ENCODE peak calls at places on chromosomes 6 and 20, in nine cellular contexts. N is effector memory CD4-positive, alpha-beta T cell; Y is cardiac muscle cell; Q is hepatocyte; H is uterus; X is WERI-Rb-1; A is neuronal stem cell; T is aorta; I is fibroblast of lung. J is an unnamed sample.

GRCh38 chr6:39791850-39792500 is at the start of gene DAAM2:
- DNase-seq in N (no peak), Y (peak; percentile 70), Q (peak; percentile 78), H (peak; percentile 78), X (peak; percentile 45), A (peak; percentile 43), T (peak; percentile 73), I (peak; percentile 63), J (peak; percentile 48)

GRCh38 chr20:32513031-32513866 is 71.9 kb downstream of the NOL4L start:
- DNase-seq in N (no peak), Y (no peak), Q (no peak), H (no peak), X (no peak), A (no peak), T (no peak), I (no peak), J (peak; percentile 35)

GRCh38 chr20:8218861-8219260 is 86.8 kb downstream of the PLCB1 start:
- DNase-seq in N (no peak), Y (no peak), Q (no peak), H (no peak), X (no peak), A (no peak), T (no peak), I (peak; percentile 94), J (no peak)

GRCh38 chr6:52643158-52643557 is 27.8 kb upstream of the TMEM14A start:
- DNase-seq in N (no peak), Y (no peak), Q (no peak), H (no peak), X (peak; percentile 47), A (no peak), T (no peak), I (peak; percentile 19), J (no peak)

GRCh38 chr6:84546427-84546914 is 217.9 kb downstream of the TBX18 start:
- DNase-seq in N (no peak), Y (peak; percentile 27), Q (no peak), H (no peak), X (no peak), A (no peak), T (no peak), I (peak; percentile 64), J (no peak)

GRCh38 chr6:64258752-64259151 is 623.1 kb downstream of the PHF3 start:
- DNase-seq in N (no peak), Y (no peak), Q (peak; percentile 8), H (no peak), X (no peak), A (no peak), T (no peak), I (no peak), J (no peak)

GRCh38 chr6:40482532-40482931 is 104.6 kb downstream of the LRFN2 start:
- DNase-seq in N (no peak), Y (no peak), Q (no peak), H (no peak), X (peak; percentile 88), A (peak; percentile 12), T (no peak), I (no peak), J (no peak)

GRCh38 chr6:120378582-120379220 is 955.6 kb downstream of the TBC1D32 start:
- DNase-seq in N (no peak), Y (peak; percentile 64), Q (peak; percentile 52), H (no peak), X (peak; percentile 18), A (no peak), T (no peak), I (peak; percentile 22), J (no peak)

GRCh38 chr6:73766040-73766439 is 70.0 kb downstream of the CD109 start:
- DNase-seq in N (no peak), Y (no peak), Q (no peak), H (no peak), X (no peak), A (no peak), T (no peak), I (no peak), J (no peak)

GRCh38 chr20:61536671-61537070 is 284.6 kb downstream of the CDH4 start:
- DNase-seq in N (no peak), Y (no peak), Q (no peak), H (no peak), X (no peak), A (no peak), T (no peak), I (no peak), J (no peak)

GRCh38 chr6:158608221-158608620 is 36.3 kb downstream of the DYNLT1 start:
- DNase-seq in N (no peak), Y (no peak), Q (no peak), H (no peak), X (no peak), A (no peak), T (no peak), I (no peak), J (no peak)

GRCh38 chr20:37226889-37227288 is 34.7 kb downstream of the GHRH start:
- DNase-seq in N (no peak), Y (peak; percentile 73), Q (no peak), H (peak; percentile 75), X (no peak), A (no peak), T (peak; percentile 76), I (peak; percentile 60), J (no peak)

GRCh38 chr20:62048821-62049291 is 16.8 kb downstream of the TAF4 start:
- DNase-seq in N (no peak), Y (no peak), Q (no peak), H (no peak), X (no peak), A (no peak), T (no peak), I (no peak), J (no peak)

GRCh38 chr20:29427201-29428060 is 1830.0 kb upstream of the DEFB115 start:
- DNase-seq in N (no peak), Y (no peak), Q (no peak), H (no peak), X (no peak), A (no peak), T (no peak), I (no peak), J (no peak)

GRCh38 chr6:29589423-29590048 is 4.6 kb downstream of the OR2H2 start:
- DNase-seq in N (peak; percentile 24), Y (peak; percentile 60), Q (peak; percentile 71), H (peak; percentile 27), X (peak; percentile 56), A (peak; percentile 53), T (no peak), I (peak; percentile 30), J (no peak)

GRCh38 chr6:16420715-16421461 is 182.5 kb downstream of the GMPR start:
- DNase-seq in N (peak; percentile 17), Y (peak; percentile 66), Q (peak; percentile 33), H (no peak), X (no peak), A (no peak), T (no peak), I (peak; percentile 57), J (no peak)

GRCh38 chr6:170011233-170012142 is 260.1 kb downstream of the ERMARD start:
- DNase-seq in N (no peak), Y (no peak), Q (no peak), H (peak; percentile 31), X (no peak), A (no peak), T (no peak), I (no peak), J (peak; percentile 74)

GRCh38 chr20:60497298-60497697 is 539.1 kb downstream of the CDH26 start:
- DNase-seq in N (no peak), Y (no peak), Q (no peak), H (no peak), X (no peak), A (no peak), T (no peak), I (no peak), J (no peak)

GRCh38 chr20:25669826-25670422 is 26.7 kb downstream of the ZNF337 start:
- DNase-seq in N (no peak), Y (peak; percentile 66), Q (peak; percentile 16), H (no peak), X (peak; percentile 14), A (no peak), T (no peak), I (peak; percentile 52), J (no peak)

GRCh38 chr6:95576218-95576617 is 1.1 kb upstream of the MANEA start:
- DNase-seq in N (no peak), Y (peak; percentile 4), Q (no peak), H (no peak), X (no peak), A (no peak), T (no peak), I (no peak), J (no peak)
- H3K27ac ChIP-seq in N (peak overlapping the region; percentile 74), Y (peak overlapping the region; percentile 96), Q (peak overlapping the region; percentile 97), H (peak overlapping the region; percentile 89), X (peak overlapping the region; percentile 93), A (no peak overlapping the region), T (no peak overlapping the region), I (peak overlapping the region; percentile 58), J (peak overlapping the region; percentile 82)

GRCh38 chr6:136985502-136985901 is 59.3 kb downstream of the IL20RA start:
- DNase-seq in N (no peak), Y (no peak), Q (no peak), H (no peak), X (no peak), A (no peak), T (no peak), I (no peak), J (no peak)
- H3K4me3 ChIP-seq in N (no peak overlapping the region), Y (no peak overlapping the region), Q (no peak overlapping the region), H (no peak overlapping the region), X (no peak overlapping the region), A (no peak overlapping the region), T (no peak overlapping the region), I (no peak overlapping the region), J (no peak overlapping the region)

GRCh38 chr6:153096031-153096430 is 35.1 kb downstream of the RGS17 start:
- DNase-seq in N (no peak), Y (no peak), Q (no peak), H (no peak), X (peak; percentile 12), A (no peak), T (no peak), I (peak; percentile 29), J (no peak)
- H3K27ac ChIP-seq in N (no peak overlapping the region), Y (no peak overlapping the region), Q (no peak overlapping the region), H (no peak overlapping the region), X (no peak overlapping the region), A (no peak overlapping the region), T (peak overlapping the region; percentile 57), I (no peak overlapping the region), J (no peak overlapping the region)

GRCh38 chr6:155591741-155592140 is 136.1 kb upstream of the NOX3 start:
- DNase-seq in N (no peak), Y (no peak), Q (no peak), H (no peak), X (no peak), A (no peak), T (no peak), I (no peak), J (no peak)

GRCh38 chr6:155583997-155584396 is 128.4 kb upstream of the NOX3 start:
- DNase-seq in N (no peak), Y (no peak), Q (no peak), H (no peak), X (no peak), A (no peak), T (no peak), I (no peak), J (no peak)

GRCh38 chr6:155587817-155588216 is 132.2 kb upstream of the NOX3 start:
- DNase-seq in N (no peak), Y (no peak), Q (no peak), H (no peak), X (no peak), A (no peak), T (no peak), I (no peak), J (no peak)

GRCh38 chr6:155586036-155586557 is 130.5 kb upstream of the NOX3 start:
- DNase-seq in N (no peak), Y (no peak), Q (no peak), H (no peak), X (no peak), A (no peak), T (no peak), I (no peak), J (no peak)

GRCh38 chr6:155589190-155589589 is 133.6 kb upstream of the NOX3 start:
- DNase-seq in N (no peak), Y (no peak), Q (no peak), H (no peak), X (no peak), A (no peak), T (no peak), I (no peak), J (no peak)
- H3K4me3 ChIP-seq in N (no peak overlapping the region), Y (no peak overlapping the region), Q (no peak overlapping the region), H (no peak overlapping the region), X (no peak overlapping the region), A (no peak overlapping the region), T (no peak overlapping the region), I (no peak overlapping the region), J (no peak overlapping the region)

J was measured in right lobe of liver.